ENCODE peak calls at places on chromosomes 16 and 17, in seven cellular contexts. E is PC-3, Y is suprapubic skin, Z is GM23248, B is HCT116, W is neuronal stem cell, A is ovary. G is an unnamed sample. For H3K27me3, the result is how much of the 10 kb centered on the place peaks cover.

GRCh38 chr16:72829846-72830620 is 217.9 kb downstream of the ZFHX3 start:
- DNase-seq in E (no peak), Y (no peak), Z (peak), B (no peak), W (no peak), A (no peak), G (no peak)

GRCh38 chr16:70747703-70748631 is 53.0 kb downstream of the VAC14 start:
- DNase-seq in E (peak), Y (no peak), Z (no peak), B (no peak), W (no peak), A (no peak), G (no peak)

GRCh38 chr16:14634389-14634725 is 1.6 kb downstream of the BFAR start:
- DNase-seq in E (no peak), Y (no peak), Z (no peak), B (no peak), W (no peak), A (no peak), G (no peak)

GRCh38 chr17:4953461-4953961 is 2.6 kb downstream of the ENO3 start:
- DNase-seq in E (no peak), Y (no peak), Z (peak), B (no peak), W (no peak), A (no peak), G (no peak)

GRCh38 chr16:25841776-25842175 is 150.0 kb downstream of the HS3ST4 start:
- DNase-seq in E (no peak), Y (no peak), Z (no peak), B (no peak), W (no peak), A (no peak), G (no peak)

GRCh38 chr17:2179615-2180295 is 123.8 kb downstream of the SMG6 start:
- DNase-seq in E (no peak), Y (peak), Z (peak), B (no peak), W (no peak), A (peak), G (no peak)

GRCh38 chr16:81096715-81097208 is 567 bp upstream of the GCSH start:
- DNase-seq in E (no peak), Y (no peak), Z (no peak), B (no peak), W (no peak), A (no peak), G (no peak)

GRCh38 chr17:34205401-34205800 is 49.7 kb upstream of the CCL2 start:
- DNase-seq in E (no peak), Y (no peak), Z (no peak), B (no peak), W (no peak), A (no peak), G (no peak)

GRCh38 chr16:26111900-26112299 is 420.1 kb downstream of the HS3ST4 start:
- DNase-seq in E (no peak), Y (no peak), Z (peak), B (no peak), W (no peak), A (no peak), G (no peak)

GRCh38 chr16:19884021-19884485 is 595 bp downstream of the GPRC5B start:
- DNase-seq in E (no peak), Y (no peak), Z (peak), B (no peak), W (no peak), A (peak), G (no peak)

GRCh38 chr17:66555605-66556004 is 253.2 kb downstream of the PRKCA start:
- DNase-seq in E (peak), Y (no peak), Z (no peak), B (no peak), W (no peak), A (no peak), G (no peak)

GRCh38 chr17:70207184-70207583 is 37.9 kb downstream of the KCNJ2 start:
- DNase-seq in E (no peak), Y (no peak), Z (no peak), B (no peak), W (no peak), A (no peak), G (no peak)

GRCh38 chr17:27631409-27631755 is 394 bp downstream of the LGALS9 start:
- DNase-seq in E (no peak), Y (no peak), Z (no peak), B (no peak), W (no peak), A (no peak), G (peak)

DNA sequence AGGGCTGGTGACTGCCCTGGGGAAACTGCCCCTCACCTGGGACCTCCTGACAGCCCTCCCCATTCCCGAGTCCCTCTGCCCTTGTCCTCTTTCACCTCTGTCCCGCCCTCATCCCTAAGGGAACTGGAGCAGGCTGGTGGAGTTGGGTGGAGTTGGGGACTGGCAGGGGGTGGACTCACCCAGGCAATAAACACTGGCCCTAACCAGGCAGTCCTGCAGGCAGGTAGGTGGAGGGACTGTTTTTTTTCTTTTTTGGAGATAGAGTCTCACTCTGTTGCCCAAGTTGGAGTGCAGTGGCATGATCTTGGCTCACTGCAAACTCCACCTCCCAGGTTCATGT is 11.7 kb downstream of the GCGR start:
- DNase-seq in E (no peak), Y (no peak), Z (no peak), B (no peak), W (no peak), A (no peak), G (no peak)
- H3K27ac ChIP-seq in E (no peak), Y (no peak), Z (no peak), B (no peak), W (no peak), A (no peak), G (no peak)

DNA sequence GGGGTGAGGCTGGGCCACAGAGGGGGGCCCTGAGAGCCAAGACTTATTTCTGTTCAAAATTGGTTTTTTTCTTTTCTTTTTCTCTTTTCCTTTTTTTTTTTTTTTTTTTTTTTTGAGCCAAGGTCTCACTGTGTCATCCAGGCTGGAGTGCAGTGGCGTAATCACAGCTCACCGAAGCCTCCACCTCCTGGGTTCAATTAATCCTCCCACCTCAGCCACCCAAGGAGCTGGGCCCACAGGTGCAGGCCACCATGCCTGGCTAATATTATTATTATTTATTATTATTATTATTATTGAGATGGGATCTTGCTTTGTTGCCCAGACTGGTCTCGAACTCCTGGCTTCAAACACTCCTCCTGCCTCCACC is 17.5 kb upstream of the CACNA1H start:
- DNase-seq in E (no peak), Y (no peak), Z (no peak), B (no peak), W (no peak), A (no peak), G (no peak)
- H3K27me3 ChIP-seq in E (under half), Y (half or more), Z (under half), B (under half), W (under half), A (under half), G (under half)

GRCh38 chr16:1642148-1642547 is 30.0 kb downstream of the CRAMP1 start:
- DNase-seq in E (no peak), Y (no peak), Z (no peak), B (no peak), W (no peak), A (no peak), G (no peak)

GRCh38 chr16:1642753-1643152 is 30.6 kb downstream of the CRAMP1 start:
- DNase-seq in E (no peak), Y (no peak), Z (no peak), B (no peak), W (no peak), A (no peak), G (no peak)

GRCh38 chr16:1643521-1643920 is 31.4 kb downstream of the CRAMP1 start:
- DNase-seq in E (no peak), Y (no peak), Z (no peak), B (no peak), W (no peak), A (no peak), G (no peak)

GRCh38 chr16:1647904-1648303 is 30.2 kb upstream of the JPT2 start:
- DNase-seq in E (no peak), Y (no peak), Z (no peak), B (no peak), W (no peak), A (no peak), G (no peak)

DNA sequence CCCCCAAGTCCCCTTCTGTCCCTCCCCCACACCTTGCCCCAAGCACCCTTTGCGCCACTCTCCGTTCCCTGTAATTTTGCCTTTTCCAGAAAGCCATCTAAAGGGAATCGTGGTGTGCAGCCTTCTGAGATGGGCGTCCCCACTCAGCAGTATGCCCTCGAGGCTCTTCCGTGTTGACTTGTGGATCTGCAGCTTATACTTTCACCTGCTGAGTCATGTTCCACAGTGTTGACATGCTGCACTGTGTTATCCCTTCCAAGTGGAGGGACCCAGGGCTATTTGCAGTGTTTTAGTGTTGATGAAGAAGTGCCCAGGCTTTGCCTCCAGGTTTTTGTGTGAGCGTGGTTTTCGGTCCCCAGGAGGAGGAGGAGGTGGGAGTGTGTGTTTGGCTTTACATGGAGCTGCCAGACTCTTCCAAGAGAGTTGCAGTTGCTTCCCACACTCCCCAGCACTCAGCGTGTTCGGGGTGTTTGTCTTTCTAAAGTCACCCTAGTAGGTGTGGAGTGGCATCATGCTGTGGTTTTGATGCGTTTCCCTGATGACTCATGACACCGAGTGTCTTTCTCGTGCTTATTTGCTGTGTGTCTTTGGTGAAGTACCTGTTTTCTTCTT is 32.1 kb upstream of the JPT2 start:
- DNase-seq in E (peak), Y (no peak), Z (peak), B (no peak), W (no peak), A (no peak), G (no peak)
- H3K4me3 ChIP-seq in E (peak), Y (no peak), Z (no peak), B (no peak), W (no peak), A (no peak), G (no peak)

DNA sequence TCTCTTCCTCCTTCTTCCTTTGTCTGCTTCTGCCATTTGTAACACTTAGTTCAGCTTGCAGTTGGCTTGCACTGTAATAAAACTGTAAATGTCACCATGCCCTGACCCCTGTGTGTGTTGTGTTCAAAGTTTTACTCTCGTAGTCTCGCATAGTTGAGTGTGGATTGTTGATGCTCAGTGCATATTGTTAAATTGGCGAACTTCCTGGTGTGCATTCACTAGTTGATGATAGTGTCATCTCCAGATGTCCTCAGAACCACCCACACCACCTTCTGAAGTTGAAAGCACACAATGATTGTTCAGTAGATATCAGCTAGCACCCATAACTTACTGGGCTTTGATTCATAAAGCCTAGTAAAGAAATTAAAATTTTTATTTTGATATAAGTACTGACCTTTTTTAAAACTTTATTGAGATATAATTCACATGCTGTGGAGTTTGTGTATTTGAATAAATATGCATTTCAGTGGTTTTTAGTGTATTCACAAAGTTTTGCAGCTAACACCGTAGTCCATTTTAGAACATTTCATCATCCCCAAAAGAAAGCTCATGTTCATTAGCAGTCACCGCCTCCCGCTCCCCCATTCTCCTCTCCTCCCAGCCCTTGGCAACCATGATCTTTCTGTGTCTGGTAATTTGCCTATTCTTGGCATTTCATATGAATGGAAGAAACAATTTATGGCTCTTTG is 25.0 kb downstream of the USP10 start:
- DNase-seq in E (no peak), Y (no peak), Z (peak), B (no peak), W (no peak), A (no peak), G (no peak)
- H3K27ac ChIP-seq in E (no peak), Y (no peak), Z (peak), B (no peak), W (no peak), A (no peak), G (no peak)

GRCh38 chr16:1123525-1124230 is 27.6 kb upstream of the C1QTNF8 start:
- DNase-seq in E (no peak), Y (no peak), Z (no peak), B (no peak), W (no peak), A (no peak), G (no peak)
- H3K27me3 ChIP-seq in E (under half), Y (half or more), Z (under half), B (under half), W (under half), A (under half), G (under half)

GRCh38 chr17:17929655-17930380 is 42.4 kb downstream of the TOM1L2 start:
- DNase-seq in E (no peak), Y (no peak), Z (peak), B (no peak), W (no peak), A (no peak), G (no peak)

GRCh38 chr17:17930674-17931073 is 41.5 kb downstream of the TOM1L2 start:
- DNase-seq in E (no peak), Y (no peak), Z (no peak), B (no peak), W (no peak), A (no peak), G (no peak)

GRCh38 chr17:17926840-17927449 is 45.3 kb downstream of the TOM1L2 start:
- DNase-seq in E (no peak), Y (no peak), Z (no peak), B (no peak), W (no peak), A (no peak), G (no peak)

GRCh38 chr17:17931159-17931558 is 41.0 kb downstream of the TOM1L2 start:
- DNase-seq in E (no peak), Y (no peak), Z (no peak), B (no peak), W (no peak), A (no peak), G (no peak)

DNA sequence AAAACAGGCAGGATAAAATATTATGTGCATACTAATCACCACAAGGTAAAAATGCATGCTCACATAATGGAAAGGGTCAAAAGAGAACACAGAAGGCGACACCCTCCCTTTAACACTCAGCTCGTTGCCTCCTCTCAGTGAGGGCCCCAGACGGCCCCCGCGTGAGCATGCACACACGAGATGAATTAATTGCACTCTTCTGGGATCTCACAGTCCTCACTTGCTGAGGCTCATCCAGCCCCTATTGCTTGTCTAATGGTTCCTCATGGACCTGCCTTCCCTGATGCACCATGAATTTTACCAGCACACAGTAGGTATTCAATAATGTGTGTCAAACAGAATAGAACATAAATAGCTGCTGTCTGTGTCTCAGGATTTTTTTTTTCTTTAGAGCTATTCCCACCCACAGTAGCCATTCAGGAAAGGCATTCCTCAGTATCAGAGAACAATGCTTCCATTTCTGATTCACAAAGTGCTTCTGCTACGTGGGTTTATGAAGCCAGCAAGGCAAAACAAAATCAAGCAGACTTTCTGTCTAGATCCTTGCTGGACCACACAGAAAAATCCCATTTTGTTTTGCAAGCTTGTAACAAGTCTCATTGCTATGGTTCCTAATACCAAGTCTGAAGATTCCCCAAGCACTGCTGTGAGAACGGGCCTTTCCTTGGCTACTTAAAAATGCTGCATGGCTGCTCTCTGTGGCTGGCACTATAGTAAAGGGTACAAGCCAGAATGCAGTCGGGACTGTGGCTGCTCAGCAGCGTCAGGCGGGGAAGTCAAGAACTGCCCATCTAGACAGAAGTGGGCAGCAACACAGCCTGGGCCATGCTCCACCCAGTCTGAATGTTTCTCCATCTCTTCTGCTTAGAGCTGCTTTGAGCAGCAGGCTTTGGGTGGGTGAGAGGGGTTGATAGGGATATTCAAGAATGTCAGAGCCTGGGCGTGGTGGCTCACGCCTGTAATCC is 43.5 kb downstream of the TOM1L2 start:
- DNase-seq in E (no peak), Y (no peak), Z (peak), B (no peak), W (no peak), A (no peak), G (no peak)
- H3K4me3 ChIP-seq in E (no peak), Y (no peak), Z (no peak), B (no peak), W (no peak), A (no peak), G (no peak)

G was measured in CD4-positive, alpha-beta memory T cell.